ENCODE peak calls at places on chromosomes 6 and 20, in nine cellular contexts. B is astrocyte; S is AG09309; J is AG04450; U is CD4-positive, alpha-beta T cell; H is WTC11; C is esophagus squamous epithelium; G is upper lobe of right lung; Z is RWPE1. A is an unnamed sample.

GRCh38 chr6:52540286-52540902 is 36.5 kb downstream of the TRAM2 start:
- DNase-seq in B (peak), S (peak), J (no peak), U (no peak), H (no peak), C (no peak), G (no peak), Z (no peak), A (no peak)

GRCh38 chr20:62961799-62962198 is 9.3 kb downstream of the SLC17A9 start:
- DNase-seq in B (no peak), S (no peak), J (no peak), U (no peak), H (no peak), C (no peak), G (no peak), Z (no peak), A (no peak)

GRCh38 chr20:44526129-44526528 is 4.3 kb upstream of the SERINC3 start:
- DNase-seq in B (peak), S (no peak), J (no peak), U (no peak), H (no peak), C (no peak), G (no peak), Z (peak), A (no peak)

GRCh38 chr6:143362192-143362558 is 88.3 kb downstream of the ADAT2 start:
- DNase-seq in B (no peak), S (no peak), J (no peak), U (no peak), H (no peak), C (no peak), G (no peak), Z (no peak), A (no peak)

GRCh38 chr6:154840363-154840762 is 107.1 kb downstream of the SCAF8 start:
- DNase-seq in B (no peak), S (no peak), J (no peak), U (no peak), H (no peak), C (no peak), G (no peak), Z (no peak), A (no peak)

GRCh38 chr6:142341855-142342330 is 40.1 kb downstream of the ADGRG6 start:
- DNase-seq in B (no peak), S (no peak), J (no peak), U (no peak), H (no peak), C (no peak), G (no peak), Z (no peak), A (no peak)

GRCh38 chr6:85747654-85748053 is 105.0 kb upstream of the SYNCRIP start:
- DNase-seq in B (peak), S (peak), J (peak), U (no peak), H (no peak), C (no peak), G (no peak), Z (peak), A (no peak)

GRCh38 chr6:41967312-41968287 is 26.0 kb upstream of the CCND3 start:
- DNase-seq in B (peak), S (no peak), J (no peak), U (no peak), H (no peak), C (no peak), G (no peak), Z (peak), A (no peak)

GRCh38 chr6:12751694-12752304 is 35.2 kb downstream of the PHACTR1 start:
- DNase-seq in B (peak), S (peak), J (no peak), U (no peak), H (peak), C (no peak), G (no peak), Z (peak), A (peak)

GRCh38 chr6:15137086-15137485 is 108.8 kb upstream of the JARID2 start:
- DNase-seq in B (no peak), S (no peak), J (no peak), U (no peak), H (no peak), C (no peak), G (no peak), Z (no peak), A (no peak)

GRCh38 chr6:34338811-34339210 is 53.7 kb downstream of the NUDT3 start:
- DNase-seq in B (no peak), S (no peak), J (no peak), U (no peak), H (no peak), C (no peak), G (no peak), Z (no peak), A (no peak)

GRCh38 chr20:62628691-62629090 is 13.6 kb upstream of the SLCO4A1 start:
- DNase-seq in B (no peak), S (no peak), J (no peak), U (no peak), H (peak), C (no peak), G (no peak), Z (no peak), A (no peak)

GRCh38 chr6:137904822-137905617 is 38.0 kb downstream of the TNFAIP3 start:
- DNase-seq in B (peak), S (no peak), J (no peak), U (peak), H (no peak), C (no peak), G (no peak), Z (no peak), A (no peak)

GRCh38 chr6:90765895-90766294 is 179.0 kb upstream of the MAP3K7 start:
- DNase-seq in B (no peak), S (no peak), J (no peak), U (no peak), H (no peak), C (no peak), G (no peak), Z (no peak), A (no peak)

GRCh38 chr6:158686791-158687381 is 37.0 kb downstream of the SYTL3 start:
- DNase-seq in B (no peak), S (no peak), J (no peak), U (peak), H (no peak), C (no peak), G (no peak), Z (no peak), A (no peak)

GRCh38 chr6:168676552-168677317 is 235.8 kb downstream of the SMOC2 start:
- DNase-seq in B (no peak), S (no peak), J (no peak), U (no peak), H (no peak), C (no peak), G (peak), Z (no peak), A (no peak)

GRCh38 chr6:7341989-7342742 is 29.2 kb upstream of the SSR1 start:
- DNase-seq in B (no peak), S (no peak), J (no peak), U (no peak), H (no peak), C (no peak), G (no peak), Z (no peak), A (no peak)

GRCh38 chr6:44202972-44203750 is 13.6 kb upstream of the MYMX start:
- DNase-seq in B (no peak), S (no peak), J (no peak), U (no peak), H (no peak), C (no peak), G (no peak), Z (no peak), A (no peak)

GRCh38 chr6:79833264-79833663 is 114.1 kb downstream of the ELOVL4 start:
- DNase-seq in B (no peak), S (no peak), J (no peak), U (no peak), H (no peak), C (no peak), G (no peak), Z (no peak), A (no peak)

GRCh38 chr6:90078513-90079289 is 184.4 kb downstream of the GJA10 start:
- DNase-seq in B (peak), S (no peak), J (no peak), U (no peak), H (no peak), C (no peak), G (no peak), Z (no peak), A (no peak)

GRCh38 chr20:48025661-48026060 is 240.4 kb upstream of the SULF2 start:
- DNase-seq in B (peak), S (no peak), J (no peak), U (no peak), H (no peak), C (no peak), G (no peak), Z (peak), A (no peak)

GRCh38 chr6:40325041-40325440 is 262.1 kb downstream of the LRFN2 start:
- DNase-seq in B (no peak), S (no peak), J (no peak), U (no peak), H (no peak), C (no peak), G (no peak), Z (no peak), A (no peak)

GRCh38 chr20:59485576-59486250 is 118.6 kb upstream of the PHACTR3 start:
- DNase-seq in B (no peak), S (no peak), J (no peak), U (no peak), H (no peak), C (no peak), G (no peak), Z (no peak), A (no peak)

GRCh38 chr6:126696921-126697693 is 357.2 kb downstream of the CENPW start:
- DNase-seq in B (no peak), S (no peak), J (no peak), U (no peak), H (no peak), C (no peak), G (no peak), Z (no peak), A (no peak)

GRCh38 chr6:44133003-44133931 is 5.9 kb downstream of the TMEM63B start:
- DNase-seq in B (no peak), S (no peak), J (no peak), U (no peak), H (peak), C (no peak), G (peak), Z (peak), A (peak)

GRCh38 chr6:88725111-88725711 is 238.2 kb downstream of the RNGTT start:
- DNase-seq in B (peak), S (peak), J (peak), U (no peak), H (peak), C (no peak), G (no peak), Z (no peak), A (peak)

GRCh38 chr6:111193156-111193555 is 105.9 kb downstream of the SLC16A10 start:
- DNase-seq in B (no peak), S (no peak), J (no peak), U (no peak), H (no peak), C (no peak), G (no peak), Z (no peak), A (no peak)

GRCh38 chr6:126826315-126826714 is 292.2 kb upstream of the RSPO3 start:
- DNase-seq in B (peak), S (no peak), J (no peak), U (no peak), H (no peak), C (no peak), G (no peak), Z (no peak), A (no peak)

GRCh38 chr6:145733770-145734169 is 1.6 kb downstream of the EPM2A start:
- DNase-seq in B (no peak), S (no peak), J (no peak), U (no peak), H (no peak), C (no peak), G (no peak), Z (no peak), A (no peak)

GRCh38 chr6:5120011-5120410 is 34.9 kb downstream of the PPP1R3G start:
- DNase-seq in B (no peak), S (no peak), J (no peak), U (no peak), H (no peak), C (no peak), G (no peak), Z (no peak), A (no peak)

GRCh38 chr6:146923434-146923833 is 280.8 kb upstream of the STXBP5 start:
- DNase-seq in B (no peak), S (no peak), J (no peak), U (no peak), H (no peak), C (no peak), G (no peak), Z (no peak), A (no peak)
- TF ChIP-seq CTCF in B (no peak), S (no peak), J (no peak), U (no peak), H (no peak), C (no peak), G (no peak), Z (no peak), A (no peak)

DNA sequence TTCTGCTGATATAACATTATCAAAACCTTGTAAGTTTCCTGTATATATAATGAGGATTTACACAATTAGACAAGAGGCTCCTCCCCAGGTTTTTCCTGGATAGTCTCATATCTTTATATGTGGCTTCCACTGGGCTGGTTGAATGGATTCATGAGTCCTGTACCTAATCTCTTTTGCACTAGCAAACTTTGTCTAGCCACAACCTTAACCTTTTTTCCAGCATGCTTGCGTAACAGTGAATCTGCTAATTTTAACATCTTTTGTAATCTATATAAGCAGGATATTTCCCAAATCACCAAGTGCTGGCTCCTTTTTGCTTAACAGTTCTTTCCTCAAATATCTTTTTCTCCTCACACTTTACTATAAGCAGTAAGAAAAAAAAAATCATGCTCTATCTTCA is 153.6 kb downstream of the COL21A1 start:
- DNase-seq in B (no peak), S (no peak), J (no peak), U (no peak), H (no peak), C (no peak), G (no peak), Z (no peak), A (no peak)
- TF ChIP-seq CTCF in B (no peak), S (no peak), J (no peak), U (no peak), H (no peak), C (no peak), G (no peak), Z (no peak), A (no peak)

GRCh38 chr6:63121166-63121565 is 90.1 kb upstream of the FKBP1C start:
- DNase-seq in B (no peak), S (no peak), J (no peak), U (no peak), H (no peak), C (no peak), G (no peak), Z (no peak), A (no peak)
- TF ChIP-seq CTCF in B (no peak), S (no peak), J (no peak), U (no peak), H (no peak), C (no peak), G (peak), Z (no peak), A (no peak)

DNA sequence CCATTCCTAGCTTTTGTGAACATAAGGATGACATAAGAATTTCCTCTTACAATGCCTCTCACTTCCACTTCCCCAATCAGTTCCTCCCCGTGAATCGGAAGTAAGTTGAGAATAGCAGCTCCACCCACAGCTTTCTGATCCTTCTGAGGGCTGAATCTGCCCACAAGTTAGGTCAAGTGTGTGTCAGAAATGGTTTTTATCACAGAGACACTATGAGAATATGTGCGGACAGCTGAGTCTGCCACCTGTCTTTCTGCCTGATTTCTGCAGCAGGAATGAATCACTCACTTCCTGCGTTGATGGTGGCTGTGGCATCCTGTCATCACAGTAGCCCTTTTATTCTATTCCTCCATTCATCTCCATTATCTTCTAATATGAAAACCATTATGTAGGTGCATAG is 70.2 kb downstream of the RIN2 start:
- DNase-seq in B (peak), S (no peak), J (no peak), U (no peak), H (no peak), C (no peak), G (no peak), Z (peak), A (no peak)
- TF ChIP-seq CTCF in B (peak), S (peak), J (peak), U (no peak), H (no peak), C (no peak), G (peak), Z (peak), A (no peak)

GRCh38 chr20:9172908-9173307 is 104.0 kb downstream of the PLCB4 start:
- DNase-seq in B (peak), S (no peak), J (no peak), U (no peak), H (no peak), C (no peak), G (no peak), Z (no peak), A (no peak)
- TF ChIP-seq CTCF in B (no peak), S (peak), J (no peak), U (no peak), H (no peak), C (no peak), G (peak), Z (no peak), A (no peak)

GRCh38 chr20:38172344-38172743 is 7.3 kb upstream of the TGM2 start:
- DNase-seq in B (no peak), S (no peak), J (no peak), U (no peak), H (no peak), C (no peak), G (no peak), Z (no peak), A (no peak)
- TF ChIP-seq CTCF in B (peak), S (peak), J (peak), U (no peak), H (no peak), C (no peak), G (no peak), Z (no peak), A (no peak)